ENCODE peak calls at places on chromosomes 1 and 21, in nine cellular contexts. M is COR-L47; X is activated CD8-positive, alpha-beta memory T cell treated with anti-CD3 and anti-CD28 coated beads for 24 hours; Q is NT2/D1; F is activated CD4-positive, alpha-beta memory T cell treated with anti-CD3 and anti-CD28 coated beads, Interleukin-2, amount 10 ng/mL, durations not matched to agents 7 days and 5 days; I is T follicular helper cell; K is D341Med; E is AG08395; N is left cardiac atrium. Z is an unnamed sample.

GRCh38 chr1:1337793-1338147 is 6.7 kb downstream of the TAS1R3 start:
- DNase-seq in X (peak; percentile 73), F (no peak), K (peak; percentile 78), I (peak; percentile 20), E (no peak), Q (no peak), M (no peak), N (no peak), Z (no peak)

GRCh38 chr1:24130385-24130784 is 12.6 kb downstream of the IL22RA1 start:
- DNase-seq in I (no peak), E (no peak), N (no peak), F (no peak), X (no peak), K (no peak), Q (no peak), M (no peak), Z (no peak)

GRCh38 chr21:41290106-41290799 is 26.3 kb upstream of the FAM3B start:
- DNase-seq in N (no peak), M (no peak), X (no peak), F (no peak), E (no peak), Q (no peak), I (no peak), K (no peak), Z (no peak)

GRCh38 chr1:84698718-84699117 is 8.5 kb upstream of the SSX2IP start:
- DNase-seq in K (no peak), F (no peak), M (no peak), N (no peak), X (no peak), I (no peak), Q (no peak), E (peak; percentile 82), Z (no peak)

GRCh38 chr1:156122519-156123355 is 8.2 kb downstream of the LMNA start:
- DNase-seq in F (no peak), N (peak; percentile 89), I (no peak), Q (no peak), K (no peak), E (peak; percentile 57), X (no peak), M (no peak), Z (peak; percentile 23)

GRCh38 chr1:240385985-240386978 is 225.7 kb downstream of the GREM2 start:
- DNase-seq in N (no peak), M (no peak), Q (no peak), I (no peak), X (no peak), F (no peak), K (no peak), E (peak; percentile 83), Z (no peak)

GRCh38 chr1:174788981-174789380 is 210.8 kb upstream of the CACYBP start:
- DNase-seq in I (no peak), N (no peak), E (peak; percentile 84), M (no peak), F (no peak), K (no peak), Q (no peak), X (no peak), Z (no peak)

GRCh38 chr1:170001266-170001665 is 73.2 kb downstream of the KIFAP3 start:
- DNase-seq in I (no peak), F (no peak), X (no peak), N (no peak), M (no peak), E (no peak), Q (no peak), K (no peak), Z (no peak)

GRCh38 chr1:17890815-17891191 is 135.7 kb downstream of the ACTL8 start:
- DNase-seq in N (no peak), X (no peak), M (no peak), K (no peak), Q (no peak), E (no peak), I (no peak), F (no peak), Z (no peak)

Z was measured in T-helper 9 cell.